ENCODE peak calls at places on chromosomes 3 and 15, in nine cellular contexts. One of them, this sample, is unnamed.

GRCh38 chr15:31364301-31365031 is 37.8 kb downstream of the KLF13 start:
- DNase-seq in RPMI7951: peak; percentile 47
- DNase-seq in effector memory CD8-positive, alpha-beta T cell: no peak
- DNase-seq in cardiac muscle cell: peak; percentile 49
- DNase-seq in GM04503: no peak
- DNase-seq in A549: no peak
- DNase-seq in stimulated activated CD4-positive, alpha-beta T cell treated with anti-CD3 and anti-CD28 coated beads, Interleukin-4, amount 100 ng/mL, for 48 hours: no peak
- DNase-seq in effector CD4-positive, alpha-beta T cell: no peak
- DNase-seq in left ventricle myocardium inferior: peak; percentile 34
- DNase-seq in this sample: no peak

GRCh38 chr15:32993285-32993684 is 201.2 kb downstream of the FMN1 start:
- DNase-seq in effector memory CD8-positive, alpha-beta T cell: no peak
- DNase-seq in cardiac muscle cell: peak; percentile 25
- DNase-seq in RPMI7951: peak; percentile 34
- DNase-seq in GM04503: no peak
- DNase-seq in left ventricle myocardium inferior: no peak
- DNase-seq in stimulated activated CD4-positive, alpha-beta T cell treated with anti-CD3 and anti-CD28 coated beads, Interleukin-4, amount 100 ng/mL, for 48 hours: no peak
- DNase-seq in effector CD4-positive, alpha-beta T cell: no peak
- DNase-seq in A549: no peak
- DNase-seq in this sample: peak; percentile 27

GRCh38 chr15:75698399-75698747 is 14.3 kb downstream of the CSPG4 start:
- DNase-seq in cardiac muscle cell: no peak
- DNase-seq in effector CD4-positive, alpha-beta T cell: no peak
- DNase-seq in effector memory CD8-positive, alpha-beta T cell: no peak
- DNase-seq in stimulated activated CD4-positive, alpha-beta T cell treated with anti-CD3 and anti-CD28 coated beads, Interleukin-4, amount 100 ng/mL, for 48 hours: no peak
- DNase-seq in A549: no peak
- DNase-seq in RPMI7951: no peak
- DNase-seq in left ventricle myocardium inferior: no peak
- DNase-seq in GM04503: no peak
- DNase-seq in this sample: no peak

GRCh38 chr3:5192568-5193319 is 5.2 kb downstream of the EDEM1 start:
- DNase-seq in GM04503: no peak
- DNase-seq in effector CD4-positive, alpha-beta T cell: peak; percentile 16
- DNase-seq in cardiac muscle cell: no peak
- DNase-seq in left ventricle myocardium inferior: no peak
- DNase-seq in effector memory CD8-positive, alpha-beta T cell: no peak
- DNase-seq in RPMI7951: no peak
- DNase-seq in stimulated activated CD4-positive, alpha-beta T cell treated with anti-CD3 and anti-CD28 coated beads, Interleukin-4, amount 100 ng/mL, for 48 hours: no peak
- DNase-seq in A549: no peak
- DNase-seq in this sample: no peak

GRCh38 chr15:70095387-70096214 is 2.1 kb downstream of the TLE3 start:
- DNase-seq in effector memory CD8-positive, alpha-beta T cell: peak; percentile 36
- DNase-seq in left ventricle myocardium inferior: no peak
- DNase-seq in cardiac muscle cell: peak; percentile 36
- DNase-seq in GM04503: no peak
- DNase-seq in stimulated activated CD4-positive, alpha-beta T cell treated with anti-CD3 and anti-CD28 coated beads, Interleukin-4, amount 100 ng/mL, for 48 hours: peak; percentile 37
- DNase-seq in A549: no peak
- DNase-seq in effector CD4-positive, alpha-beta T cell: peak; percentile 39
- DNase-seq in RPMI7951: no peak
- DNase-seq in this sample: no peak

GRCh38 chr15:90038639-90039095 is 37.5 kb downstream of the ZNF710 start:
- DNase-seq in effector CD4-positive, alpha-beta T cell: no peak
- DNase-seq in left ventricle myocardium inferior: no peak
- DNase-seq in stimulated activated CD4-positive, alpha-beta T cell treated with anti-CD3 and anti-CD28 coated beads, Interleukin-4, amount 100 ng/mL, for 48 hours: no peak
- DNase-seq in GM04503: no peak
- DNase-seq in cardiac muscle cell: no peak
- DNase-seq in A549: no peak
- DNase-seq in RPMI7951: no peak
- DNase-seq in effector memory CD8-positive, alpha-beta T cell: no peak
- DNase-seq in this sample: no peak

GRCh38 chr3:95408464-95408862 is 1345.6 kb downstream of the NSUN3 start:
- DNase-seq in cardiac muscle cell: no peak
- DNase-seq in stimulated activated CD4-positive, alpha-beta T cell treated with anti-CD3 and anti-CD28 coated beads, Interleukin-4, amount 100 ng/mL, for 48 hours: no peak
- DNase-seq in effector CD4-positive, alpha-beta T cell: no peak
- DNase-seq in RPMI7951: no peak
- DNase-seq in left ventricle myocardium inferior: no peak
- DNase-seq in GM04503: no peak
- DNase-seq in A549: no peak
- DNase-seq in effector memory CD8-positive, alpha-beta T cell: no peak
- DNase-seq in this sample: no peak

GRCh38 chr3:3189102-3189727 is 9.7 kb upstream of the CRBN start:
- DNase-seq in cardiac muscle cell: no peak
- DNase-seq in effector CD4-positive, alpha-beta T cell: no peak
- DNase-seq in RPMI7951: peak; percentile 16
- DNase-seq in GM04503: peak; percentile 3
- DNase-seq in effector memory CD8-positive, alpha-beta T cell: no peak
- DNase-seq in stimulated activated CD4-positive, alpha-beta T cell treated with anti-CD3 and anti-CD28 coated beads, Interleukin-4, amount 100 ng/mL, for 48 hours: no peak
- DNase-seq in left ventricle myocardium inferior: no peak
- DNase-seq in A549: no peak
- DNase-seq in this sample: peak; percentile 21

GRCh38 chr3:162641317-162641716 is 1144.7 kb downstream of the OTOL1 start:
- DNase-seq in GM04503: no peak
- DNase-seq in A549: no peak
- DNase-seq in effector memory CD8-positive, alpha-beta T cell: no peak
- DNase-seq in stimulated activated CD4-positive, alpha-beta T cell treated with anti-CD3 and anti-CD28 coated beads, Interleukin-4, amount 100 ng/mL, for 48 hours: no peak
- DNase-seq in RPMI7951: no peak
- DNase-seq in cardiac muscle cell: no peak
- DNase-seq in left ventricle myocardium inferior: no peak
- DNase-seq in effector CD4-positive, alpha-beta T cell: no peak
- DNase-seq in this sample: no peak

GRCh38 chr3:98681486-98681885 is 81.7 kb upstream of the ST3GAL6 start:
- DNase-seq in effector memory CD8-positive, alpha-beta T cell: no peak
- DNase-seq in stimulated activated CD4-positive, alpha-beta T cell treated with anti-CD3 and anti-CD28 coated beads, Interleukin-4, amount 100 ng/mL, for 48 hours: no peak
- DNase-seq in GM04503: no peak
- DNase-seq in RPMI7951: no peak
- DNase-seq in cardiac muscle cell: no peak
- DNase-seq in A549: no peak
- DNase-seq in left ventricle myocardium inferior: no peak
- DNase-seq in effector CD4-positive, alpha-beta T cell: no peak
- DNase-seq in this sample: no peak

GRCh38 chr15:39118510-39118909 is 462.4 kb upstream of the THBS1 start:
- DNase-seq in stimulated activated CD4-positive, alpha-beta T cell treated with anti-CD3 and anti-CD28 coated beads, Interleukin-4, amount 100 ng/mL, for 48 hours: no peak
- DNase-seq in GM04503: peak; percentile 97
- DNase-seq in effector memory CD8-positive, alpha-beta T cell: no peak
- DNase-seq in effector CD4-positive, alpha-beta T cell: no peak
- DNase-seq in cardiac muscle cell: no peak
- DNase-seq in left ventricle myocardium inferior: no peak
- DNase-seq in RPMI7951: peak; percentile 97
- DNase-seq in A549: no peak
- DNase-seq in this sample: peak; percentile 51

GRCh38 chr3:107824822-107825371 is 265.9 kb downstream of the CD47 start:
- DNase-seq in GM04503: no peak
- DNase-seq in left ventricle myocardium inferior: no peak
- DNase-seq in cardiac muscle cell: peak; percentile 20
- DNase-seq in A549: no peak
- DNase-seq in effector memory CD8-positive, alpha-beta T cell: no peak
- DNase-seq in effector CD4-positive, alpha-beta T cell: no peak
- DNase-seq in stimulated activated CD4-positive, alpha-beta T cell treated with anti-CD3 and anti-CD28 coated beads, Interleukin-4, amount 100 ng/mL, for 48 hours: no peak
- DNase-seq in RPMI7951: no peak
- DNase-seq in this sample: no peak

GRCh38 chr3:195441476-195441970 is 1.3 kb downstream of the ACAP2 start:
- DNase-seq in cardiac muscle cell: no peak
- DNase-seq in stimulated activated CD4-positive, alpha-beta T cell treated with anti-CD3 and anti-CD28 coated beads, Interleukin-4, amount 100 ng/mL, for 48 hours: no peak
- DNase-seq in left ventricle myocardium inferior: no peak
- DNase-seq in A549: peak; percentile 58
- DNase-seq in RPMI7951: no peak
- DNase-seq in GM04503: peak; percentile 8
- DNase-seq in effector memory CD8-positive, alpha-beta T cell: no peak
- DNase-seq in effector CD4-positive, alpha-beta T cell: no peak
- DNase-seq in this sample: no peak

GRCh38 chr15:29822100-29822684 is at the start of gene TJP1:
- DNase-seq in RPMI7951: peak; percentile 75
- DNase-seq in A549: peak; percentile 54
- DNase-seq in left ventricle myocardium inferior: peak; percentile 82
- DNase-seq in cardiac muscle cell: peak; percentile 93
- DNase-seq in GM04503: no peak
- DNase-seq in stimulated activated CD4-positive, alpha-beta T cell treated with anti-CD3 and anti-CD28 coated beads, Interleukin-4, amount 100 ng/mL, for 48 hours: no peak
- DNase-seq in effector CD4-positive, alpha-beta T cell: no peak
- DNase-seq in effector memory CD8-positive, alpha-beta T cell: no peak
- DNase-seq in this sample: peak; percentile 50

GRCh38 chr3:67783281-67784250 is 129.2 kb upstream of the SUCLG2 start:
- DNase-seq in cardiac muscle cell: no peak
- DNase-seq in left ventricle myocardium inferior: no peak
- DNase-seq in effector memory CD8-positive, alpha-beta T cell: no peak
- DNase-seq in A549: no peak
- DNase-seq in effector CD4-positive, alpha-beta T cell: no peak
- DNase-seq in stimulated activated CD4-positive, alpha-beta T cell treated with anti-CD3 and anti-CD28 coated beads, Interleukin-4, amount 100 ng/mL, for 48 hours: no peak
- DNase-seq in RPMI7951: no peak
- DNase-seq in GM04503: no peak
- DNase-seq in this sample: peak; percentile 3

GRCh38 chr3:135138776-135139175 is 343.7 kb downstream of the EPHB1 start:
- DNase-seq in effector memory CD8-positive, alpha-beta T cell: no peak
- DNase-seq in effector CD4-positive, alpha-beta T cell: no peak
- DNase-seq in stimulated activated CD4-positive, alpha-beta T cell treated with anti-CD3 and anti-CD28 coated beads, Interleukin-4, amount 100 ng/mL, for 48 hours: no peak
- DNase-seq in cardiac muscle cell: no peak
- DNase-seq in A549: no peak
- DNase-seq in left ventricle myocardium inferior: no peak
- DNase-seq in GM04503: no peak
- DNase-seq in RPMI7951: no peak
- DNase-seq in this sample: no peak

This sample was measured in H4.